ENCODE peak calls at places on chromosomes 5 and 9, in five cellular contexts. One of them, this sample, is unnamed.

GRCh38 chr9:116806075-116806474 is 119.0 kb downstream of the TRIM32 start:
- DNase-seq in HuH-7: no peak
- DNase-seq in HT-29: peak; percentile 30
- DNase-seq in NCI-H1092: no peak
- DNase-seq in progenitor cell of endocrine pancreas: peak; percentile 21
- DNase-seq in this sample: peak; percentile 23

GRCh38 chr5:119269061-119269579 is 86.7 kb upstream of the TNFAIP8 start:
- DNase-seq in HuH-7: peak; percentile 7
- DNase-seq in HT-29: peak; percentile 71
- DNase-seq in NCI-H1092: no peak
- DNase-seq in progenitor cell of endocrine pancreas: no peak
- DNase-seq in this sample: peak; percentile 45

GRCh38 chr5:7146886-7147285 is 249.1 kb upstream of the ADCY2 start:
- DNase-seq in HuH-7: no peak
- DNase-seq in HT-29: peak; percentile 52
- DNase-seq in NCI-H1092: no peak
- DNase-seq in progenitor cell of endocrine pancreas: no peak
- DNase-seq in this sample: peak; percentile 56

GRCh38 chr9:132639322-132639721 is 30.5 kb downstream of the DDX31 start:
- DNase-seq in HuH-7: no peak
- DNase-seq in HT-29: peak; percentile 65
- DNase-seq in NCI-H1092: no peak
- DNase-seq in progenitor cell of endocrine pancreas: no peak
- DNase-seq in this sample: no peak

GRCh38 chr5:31066655-31067328 is 126.7 kb upstream of the CDH6 start:
- DNase-seq in HuH-7: no peak
- DNase-seq in HT-29: no peak
- DNase-seq in NCI-H1092: no peak
- DNase-seq in progenitor cell of endocrine pancreas: no peak
- DNase-seq in this sample: no peak

GRCh38 chr5:28344803-28345433 is 1306.5 kb upstream of the CDH9 start:
- DNase-seq in HuH-7: peak; percentile 15
- DNase-seq in HT-29: peak; percentile 86
- DNase-seq in NCI-H1092: peak; percentile 28
- DNase-seq in progenitor cell of endocrine pancreas: no peak
- DNase-seq in this sample: peak; percentile 38

GRCh38 chr9:127612993-127613954 is 1.2 kb downstream of the STXBP1 start:
- DNase-seq in HuH-7: peak; percentile 72
- DNase-seq in HT-29: peak; percentile 57
- DNase-seq in NCI-H1092: peak; percentile 16
- DNase-seq in progenitor cell of endocrine pancreas: peak; percentile 19
- DNase-seq in this sample: no peak

GRCh38 chr5:756171-756570 is 28.4 kb downstream of the ZDHHC11B start:
- DNase-seq in HuH-7: no peak
- DNase-seq in HT-29: peak; percentile 26
- DNase-seq in NCI-H1092: no peak
- DNase-seq in progenitor cell of endocrine pancreas: no peak
- DNase-seq in this sample: no peak

GRCh38 chr5:174311531-174312269 is 266.2 kb downstream of the NSG2 start:
- DNase-seq in HuH-7: peak; percentile 83
- DNase-seq in HT-29: peak; percentile 43
- DNase-seq in NCI-H1092: peak; percentile 27
- DNase-seq in progenitor cell of endocrine pancreas: peak; percentile 83
- DNase-seq in this sample: peak; percentile 64

GRCh38 chr5:123708074-123708806 is 196.3 kb downstream of the CSNK1G3 start:
- DNase-seq in HuH-7: no peak
- DNase-seq in HT-29: no peak
- DNase-seq in NCI-H1092: no peak
- DNase-seq in progenitor cell of endocrine pancreas: no peak
- DNase-seq in this sample: no peak

GRCh38 chr5:35430381-35431162 is 187.1 kb upstream of the SPEF2 start:
- DNase-seq in HuH-7: no peak
- DNase-seq in HT-29: peak; percentile 68
- DNase-seq in NCI-H1092: no peak
- DNase-seq in progenitor cell of endocrine pancreas: no peak
- DNase-seq in this sample: no peak

GRCh38 chr9:113131689-113132151 is 19.1 kb upstream of the SLC31A2 start:
- DNase-seq in HuH-7: no peak
- DNase-seq in HT-29: peak; percentile 45
- DNase-seq in NCI-H1092: no peak
- DNase-seq in progenitor cell of endocrine pancreas: peak; percentile 46
- DNase-seq in this sample: peak; percentile 47

GRCh38 chr5:3320317-3320865 is 275.2 kb upstream of the IRX1 start:
- DNase-seq in HuH-7: no peak
- DNase-seq in HT-29: no peak
- DNase-seq in NCI-H1092: no peak
- DNase-seq in progenitor cell of endocrine pancreas: no peak
- DNase-seq in this sample: no peak

GRCh38 chr9:692636-693459 is 148.6 kb upstream of the DMRT1 start:
- DNase-seq in HuH-7: no peak
- DNase-seq in HT-29: no peak
- DNase-seq in NCI-H1092: no peak
- DNase-seq in progenitor cell of endocrine pancreas: no peak
- DNase-seq in this sample: no peak

GRCh38 chr5:168987540-168988300 is 313.2 kb downstream of the SLIT3 start:
- DNase-seq in HuH-7: peak; percentile 56
- DNase-seq in HT-29: peak; percentile 87
- DNase-seq in NCI-H1092: peak; percentile 36
- DNase-seq in progenitor cell of endocrine pancreas: peak; percentile 68
- DNase-seq in this sample: peak; percentile 71

GRCh38 chr9:92292338-92293074 is 991 bp downstream of the IARS1 start:
- DNase-seq in HuH-7: no peak
- DNase-seq in HT-29: peak; percentile 14
- DNase-seq in NCI-H1092: no peak
- DNase-seq in progenitor cell of endocrine pancreas: no peak
- DNase-seq in this sample: no peak

GRCh38 chr9:126295936-126296600 is 30.6 kb upstream of the MVB12B start:
- DNase-seq in HuH-7: no peak
- DNase-seq in HT-29: no peak
- DNase-seq in NCI-H1092: no peak
- DNase-seq in progenitor cell of endocrine pancreas: no peak
- DNase-seq in this sample: no peak

GRCh38 chr5:179967489-179967888 is 59.8 kb upstream of the TBC1D9B start:
- DNase-seq in HuH-7: peak; percentile 80
- DNase-seq in HT-29: peak; percentile 67
- DNase-seq in NCI-H1092: no peak
- DNase-seq in progenitor cell of endocrine pancreas: no peak
- DNase-seq in this sample: no peak

GRCh38 chr5:75303419-75303818 is 33.6 kb upstream of the HMGCR start:
- DNase-seq in HuH-7: no peak
- DNase-seq in HT-29: no peak
- DNase-seq in NCI-H1092: no peak
- DNase-seq in progenitor cell of endocrine pancreas: no peak
- DNase-seq in this sample: no peak

GRCh38 chr5:81760521-81760920 is 9.6 kb upstream of the SSBP2 start:
- DNase-seq in HuH-7: no peak
- DNase-seq in HT-29: no peak
- DNase-seq in NCI-H1092: no peak
- DNase-seq in progenitor cell of endocrine pancreas: no peak
- DNase-seq in this sample: no peak

GRCh38 chr9:34592895-34593601 is 3.5 kb upstream of the CNTFR start:
- DNase-seq in HuH-7: no peak
- DNase-seq in HT-29: no peak
- DNase-seq in NCI-H1092: no peak
- DNase-seq in progenitor cell of endocrine pancreas: no peak
- DNase-seq in this sample: no peak

GRCh38 chr9:91433180-91433579 is 9.5 kb upstream of the NFIL3 start:
- DNase-seq in HuH-7: peak; percentile 42
- DNase-seq in HT-29: peak; percentile 82
- DNase-seq in NCI-H1092: no peak
- DNase-seq in progenitor cell of endocrine pancreas: no peak
- DNase-seq in this sample: peak; percentile 22

GRCh38 chr5:124309241-124309977 is 437.0 kb downstream of the ZNF608 start:
- DNase-seq in HuH-7: no peak
- DNase-seq in HT-29: no peak
- DNase-seq in NCI-H1092: no peak
- DNase-seq in progenitor cell of endocrine pancreas: no peak
- DNase-seq in this sample: no peak

GRCh38 chr5:76290321-76290757 is 112.7 kb upstream of the IQGAP2 start:
- DNase-seq in HuH-7: no peak
- DNase-seq in HT-29: peak; percentile 39
- DNase-seq in NCI-H1092: no peak
- DNase-seq in progenitor cell of endocrine pancreas: no peak
- DNase-seq in this sample: no peak

GRCh38 chr9:128494108-128494742 is 10.3 kb upstream of the GLE1 start:
- DNase-seq in HuH-7: no peak
- DNase-seq in HT-29: no peak
- DNase-seq in NCI-H1092: peak; percentile 68
- DNase-seq in progenitor cell of endocrine pancreas: no peak
- DNase-seq in this sample: no peak

GRCh38 chr9:106075568-106075967 is 381.2 kb downstream of the TMEM38B start:
- DNase-seq in HuH-7: no peak
- DNase-seq in HT-29: no peak
- DNase-seq in NCI-H1092: no peak
- DNase-seq in progenitor cell of endocrine pancreas: no peak
- DNase-seq in this sample: no peak

GRCh38 chr9:113361304-113362018 is 12.1 kb downstream of the BSPRY start:
- DNase-seq in HuH-7: no peak
- DNase-seq in HT-29: no peak
- DNase-seq in NCI-H1092: no peak
- DNase-seq in progenitor cell of endocrine pancreas: no peak
- DNase-seq in this sample: no peak

GRCh38 chr9:136013116-136013515 is 51.9 kb upstream of the UBAC1 start:
- DNase-seq in HuH-7: no peak
- DNase-seq in HT-29: no peak
- DNase-seq in NCI-H1092: no peak
- DNase-seq in progenitor cell of endocrine pancreas: no peak
- DNase-seq in this sample: no peak

GRCh38 chr5:98510111-98510510 is 263.4 kb upstream of the RGMB start:
- DNase-seq in HuH-7: no peak
- DNase-seq in HT-29: no peak
- DNase-seq in NCI-H1092: no peak
- DNase-seq in progenitor cell of endocrine pancreas: no peak
- DNase-seq in this sample: no peak

GRCh38 chr9:73118297-73118696 is 33.4 kb upstream of the ANXA1 start:
- DNase-seq in HuH-7: no peak
- DNase-seq in HT-29: no peak
- DNase-seq in NCI-H1092: no peak
- DNase-seq in progenitor cell of endocrine pancreas: no peak
- DNase-seq in this sample: no peak

GRCh38 chr5:72210913-72211670 is 103.8 kb downstream of the MAP1B start:
- DNase-seq in HuH-7: no peak
- DNase-seq in HT-29: peak; percentile 5
- DNase-seq in NCI-H1092: no peak
- DNase-seq in progenitor cell of endocrine pancreas: no peak
- DNase-seq in this sample: no peak

GRCh38 chr5:142314606-142315005 is 10.2 kb downstream of the SPRY4 start:
- DNase-seq in HuH-7: no peak
- DNase-seq in HT-29: no peak
- DNase-seq in NCI-H1092: no peak
- DNase-seq in progenitor cell of endocrine pancreas: no peak
- DNase-seq in this sample: no peak

GRCh38 chr5:170338933-170339779 is 41.6 kb upstream of the LCP2 start:
- DNase-seq in HuH-7: no peak
- DNase-seq in HT-29: peak; percentile 3
- DNase-seq in NCI-H1092: no peak
- DNase-seq in progenitor cell of endocrine pancreas: no peak
- DNase-seq in this sample: no peak

GRCh38 chr9:123548749-123549545 is 192.9 kb downstream of the CRB2 start:
- DNase-seq in HuH-7: no peak
- DNase-seq in HT-29: no peak
- DNase-seq in NCI-H1092: no peak
- DNase-seq in progenitor cell of endocrine pancreas: no peak
- DNase-seq in this sample: no peak